ENCODE peak calls at places on chromosomes 5 and 9, in nine cellular contexts. W is tibial artery; F is neuronal stem cell; N is sigmoid colon; X is cardiac muscle cell; B is CD8-positive, alpha-beta memory T cell; L is RWPE1; J is DND-41; R is CD8-positive, alpha-beta T cell. P is an unnamed sample.

GRCh38 chr5:68365894-68366293 is 150.3 kb downstream of the PIK3R1 start:
- DNase-seq in W (no peak), F (no peak), N (no peak), X (no peak), B (no peak), L (no peak), J (no peak), R (no peak), P (no peak)

GRCh38 chr5:8114597-8115266 is 245.8 kb downstream of the MTRR start:
- DNase-seq in W (no peak), F (no peak), N (no peak), X (no peak), B (no peak), L (no peak), J (no peak), R (no peak), P (no peak)

GRCh38 chr5:152883061-152883460 is 478.0 kb upstream of the NMUR2 start:
- DNase-seq in W (no peak), F (no peak), N (no peak), X (no peak), B (no peak), L (no peak), J (no peak), R (no peak), P (no peak)

GRCh38 chr9:91056917-91057316 is 255.3 kb downstream of the SYK start:
- DNase-seq in W (no peak), F (no peak), N (no peak), X (no peak), B (no peak), L (no peak), J (no peak), R (no peak), P (no peak)

GRCh38 chr5:124596595-124597388 is 149.6 kb downstream of the ZNF608 start:
- DNase-seq in W (no peak), F (no peak), N (no peak), X (peak; percentile 76), B (no peak), L (peak; percentile 72), J (no peak), R (no peak), P (no peak)

GRCh38 chr9:19286634-19287188 is 56.2 kb downstream of the DENND4C start:
- DNase-seq in W (no peak), F (no peak), N (no peak), X (peak; percentile 29), B (no peak), L (peak; percentile 39), J (no peak), R (no peak), P (no peak)

GRCh38 chr9:72592501-72593403 is 71.3 kb downstream of the TMC1 start:
- DNase-seq in W (no peak), F (peak; percentile 50), N (no peak), X (peak; percentile 79), B (peak; percentile 43), L (peak; percentile 58), J (peak; percentile 7), R (peak; percentile 29), P (peak; percentile 73)

GRCh38 chr5:130526708-130527107 is 622.4 kb downstream of the CHSY3 start:
- DNase-seq in W (no peak), F (no peak), N (no peak), X (no peak), B (no peak), L (no peak), J (no peak), R (no peak), P (no peak)

GRCh38 chr9:14315754-14316573 is 2.0 kb upstream of the NFIB start:
- DNase-seq in W (peak; percentile 73), F (peak; percentile 48), N (no peak), X (peak; percentile 84), B (no peak), L (no peak), J (no peak), R (no peak), P (no peak)

GRCh38 chr5:150395690-150395979 is 17.1 kb downstream of the CD74 start:
- DNase-seq in W (no peak), F (no peak), N (no peak), X (no peak), B (no peak), L (no peak), J (no peak), R (no peak), P (no peak)

GRCh38 chr9:113626735-113627495 is 163.4 kb downstream of the RGS3 start:
- DNase-seq in W (peak; percentile 85), F (no peak), N (peak; percentile 91), X (no peak), B (no peak), L (no peak), J (no peak), R (no peak), P (no peak)

GRCh38 chr9:127567898-127568617 is 44.0 kb upstream of the STXBP1 start:
- DNase-seq in W (no peak), F (no peak), N (no peak), X (peak; percentile 27), B (no peak), L (no peak), J (no peak), R (peak; percentile 12), P (peak; percentile 22)

GRCh38 chr5:132439521-132440206 is 50.9 kb downstream of the IRF1 start:
- DNase-seq in W (peak; percentile 88), F (no peak), N (peak; percentile 94), X (peak; percentile 91), B (no peak), L (peak; percentile 68), J (no peak), R (no peak), P (no peak)

DNA sequence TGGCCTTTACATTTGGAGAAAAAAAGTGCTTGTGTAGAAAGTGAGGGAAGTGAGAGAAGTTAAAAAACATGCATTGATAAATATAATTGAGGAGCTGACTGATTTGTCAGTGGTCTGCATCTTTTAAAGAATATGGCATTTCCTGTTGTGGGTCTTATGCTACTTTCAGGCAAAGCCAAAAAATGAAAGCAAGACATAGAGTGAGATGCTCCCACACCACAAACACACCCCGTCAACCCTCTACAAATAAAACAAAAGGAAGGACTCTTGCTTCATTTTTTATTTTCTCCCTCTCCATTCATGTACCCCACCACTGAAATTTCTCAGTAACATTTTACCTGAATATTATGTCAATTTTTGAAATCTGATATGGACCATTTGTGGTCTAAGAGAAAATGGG is 22.1 kb upstream of the PLCXD3 start:
- DNase-seq in W (no peak), F (no peak), N (no peak), X (no peak), B (no peak), L (no peak), J (no peak), R (no peak), P (no peak)
- H3K27ac ChIP-seq in W (no peak overlapping the region), F (no peak overlapping the region), N (no peak overlapping the region), X (no peak overlapping the region), B (no peak overlapping the region), L (no peak overlapping the region), J (no peak overlapping the region), R (no peak overlapping the region), P (no peak overlapping the region)

GRCh38 chr9:17402309-17402708 is 176.6 kb upstream of the SH3GL2 start:
- DNase-seq in W (no peak), F (peak; percentile 15), N (no peak), X (peak; percentile 52), B (no peak), L (peak; percentile 7), J (no peak), R (no peak), P (no peak)
- H3K27ac ChIP-seq in W (no peak overlapping the region), F (no peak overlapping the region), N (no peak overlapping the region), X (no peak overlapping the region), B (no peak overlapping the region), L (no peak overlapping the region), J (no peak overlapping the region), R (no peak overlapping the region), P (no peak overlapping the region)

GRCh38 chr5:167945542-167946384 is 345.7 kb upstream of the WWC1 start:
- DNase-seq in W (peak; percentile 76), F (no peak), N (no peak), X (peak; percentile 90), B (no peak), L (peak; percentile 72), J (no peak), R (no peak), P (no peak)
- H3K27ac ChIP-seq in W (peak overlapping the region; percentile 41), F (no peak overlapping the region), N (no peak overlapping the region), X (peak overlapping the region; percentile 22), B (no peak overlapping the region), L (peak overlapping the region; percentile 92), J (no peak overlapping the region), R (no peak overlapping the region), P (no peak overlapping the region)

GRCh38 chr5:31366941-31367340 is 165.0 kb downstream of the DROSHA start:
- DNase-seq in W (no peak), F (no peak), N (no peak), X (peak; percentile 34), B (no peak), L (no peak), J (no peak), R (no peak), P (no peak)

GRCh38 chr5:31365776-31366175 is 166.1 kb downstream of the DROSHA start:
- DNase-seq in W (no peak), F (no peak), N (no peak), X (no peak), B (no peak), L (no peak), J (no peak), R (no peak), P (no peak)

GRCh38 chr5:31362931-31363568 is 168.8 kb downstream of the DROSHA start:
- DNase-seq in W (no peak), F (no peak), N (no peak), X (peak; percentile 35), B (no peak), L (no peak), J (no peak), R (no peak), P (no peak)

GRCh38 chr5:31361906-31362900 is 168.7 kb downstream of the CDH6 start:
- DNase-seq in W (no peak), F (no peak), N (no peak), X (peak; percentile 38), B (no peak), L (no peak), J (no peak), R (no peak), P (no peak)

DNA sequence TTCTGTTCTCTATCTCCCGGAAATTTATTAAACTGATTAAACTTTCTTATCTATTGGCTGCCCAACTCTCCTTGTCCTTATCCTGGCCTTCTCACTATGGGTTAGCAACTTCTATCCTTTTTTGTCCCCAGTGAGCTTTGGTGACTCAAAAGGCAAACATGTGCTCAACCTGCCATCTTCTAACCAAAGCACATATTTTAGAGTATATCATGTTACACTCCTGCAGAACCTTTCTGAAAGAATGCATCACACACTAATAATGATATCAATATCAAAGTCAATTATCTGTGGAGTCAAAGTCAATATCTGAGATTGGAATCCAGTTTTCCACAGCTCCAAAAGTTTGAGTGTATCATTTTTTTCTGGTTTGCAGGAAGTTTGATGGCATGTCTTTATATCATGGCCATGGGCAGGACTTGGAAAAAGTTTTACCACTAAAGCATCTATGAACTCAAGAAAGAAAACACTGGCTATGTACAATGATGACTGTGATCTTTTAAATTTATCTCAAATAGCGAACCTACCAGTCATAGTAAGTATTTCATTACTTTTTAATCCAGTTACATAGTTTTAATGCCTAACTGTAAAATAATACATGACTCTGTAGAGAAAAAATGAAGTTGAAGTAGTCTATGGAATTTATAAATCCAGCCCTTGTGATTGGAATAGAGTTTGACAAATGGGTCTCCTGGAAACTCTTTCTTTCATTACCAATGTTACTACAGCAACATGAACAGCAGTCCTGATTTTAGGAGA is 166.8 kb downstream of the DROSHA start:
- DNase-seq in W (no peak), F (no peak), N (no peak), X (peak; percentile 11), B (no peak), L (no peak), J (no peak), R (no peak), P (no peak)
- H3K27ac ChIP-seq in W (no peak overlapping the region), F (no peak overlapping the region), N (no peak overlapping the region), X (no peak overlapping the region), B (no peak overlapping the region), L (no peak overlapping the region), J (no peak overlapping the region), R (no peak overlapping the region), P (no peak overlapping the region)